ENCODE peak calls at places on chromosomes 13 and 19, in seven cellular contexts. O, Z, E, B, A, D and L are unnamed samples.

GRCh38 chr13:33249894-33250293 is 35.7 kb downstream of the STARD13 start:
- DNase-seq in E (no peak), A (no peak), D (no peak), B (no peak), O (no peak), Z (no peak), L (no peak)

GRCh38 chr13:54415753-54416366 is 1387.2 kb downstream of the OLFM4 start:
- DNase-seq in B (no peak), Z (no peak), A (no peak), D (no peak), O (no peak), E (no peak), L (no peak)

GRCh38 chr19:7534531-7534980 is 961 bp upstream of the PNPLA6 start:
- DNase-seq in E (peak; percentile 59), O (peak; percentile 69), A (peak; percentile 70), D (no peak), Z (no peak), B (peak; percentile 85), L (peak; percentile 78)

GRCh38 chr13:36447501-36447900 is 15.2 kb downstream of the CCNA1 start:
- DNase-seq in O (no peak), A (no peak), Z (no peak), D (no peak), E (no peak), B (no peak), L (no peak)

GRCh38 chr19:38496603-38497487 is 63.4 kb downstream of the RYR1 start:
- DNase-seq in A (no peak), D (no peak), E (no peak), Z (no peak), B (no peak), O (no peak), L (no peak)

GRCh38 chr13:29925457-29925856 is 75.0 kb upstream of the UBL3 start:
- DNase-seq in B (peak; percentile 90), E (peak; percentile 76), D (no peak), Z (peak; percentile 72), O (peak; percentile 87), A (peak; percentile 89), L (no peak)

GRCh38 chr19:13483215-13483614 is 23.1 kb downstream of the CACNA1A start:
- DNase-seq in B (no peak), Z (no peak), A (no peak), E (no peak), O (no peak), D (no peak), L (no peak)

GRCh38 chr13:19156013-19156825 is 25.4 kb downstream of the TUBA3C start:
- DNase-seq in A (no peak), Z (peak; percentile 36), B (no peak), O (no peak), D (no peak), E (no peak), L (no peak)

GRCh38 chr19:16262618-16263017 is 62.0 kb upstream of the KLF2 start:
- DNase-seq in E (peak; percentile 83), O (no peak), B (peak; percentile 85), D (no peak), A (peak; percentile 81), Z (no peak), L (no peak)

GRCh38 chr19:5314012-5314906 is 26.4 kb downstream of the PTPRS start:
- DNase-seq in Z (no peak), B (no peak), E (no peak), D (no peak), A (peak; percentile 70), O (no peak), L (no peak)

GRCh38 chr13:46076827-46077226 is 24.3 kb upstream of the ZC3H13 start:
- DNase-seq in D (no peak), B (no peak), A (no peak), E (no peak), O (no peak), Z (no peak), L (no peak)

GRCh38 chr13:98054301-98054700 is 88.6 kb upstream of the FARP1 start:
- DNase-seq in Z (no peak), D (no peak), O (no peak), A (no peak), B (no peak), E (no peak), L (no peak)

GRCh38 chr13:32035701-32036100 is 4.1 kb downstream of the FRY start:
- DNase-seq in E (no peak), A (no peak), O (no peak), D (no peak), Z (no peak), B (no peak), L (no peak)

GRCh38 chr19:45693168-45693788 is 812 bp downstream of the QPCTL start:
- DNase-seq in B (peak; percentile 89), O (peak; percentile 85), Z (peak; percentile 89), A (peak; percentile 64), E (peak; percentile 86), D (peak; percentile 92), L (peak; percentile 93)

GRCh38 chr19:21580101-21580500 is 74.7 kb downstream of the ZNF429 start:
- DNase-seq in E (no peak), O (no peak), A (no peak), D (no peak), B (no peak), Z (no peak), L (no peak)

DNA sequence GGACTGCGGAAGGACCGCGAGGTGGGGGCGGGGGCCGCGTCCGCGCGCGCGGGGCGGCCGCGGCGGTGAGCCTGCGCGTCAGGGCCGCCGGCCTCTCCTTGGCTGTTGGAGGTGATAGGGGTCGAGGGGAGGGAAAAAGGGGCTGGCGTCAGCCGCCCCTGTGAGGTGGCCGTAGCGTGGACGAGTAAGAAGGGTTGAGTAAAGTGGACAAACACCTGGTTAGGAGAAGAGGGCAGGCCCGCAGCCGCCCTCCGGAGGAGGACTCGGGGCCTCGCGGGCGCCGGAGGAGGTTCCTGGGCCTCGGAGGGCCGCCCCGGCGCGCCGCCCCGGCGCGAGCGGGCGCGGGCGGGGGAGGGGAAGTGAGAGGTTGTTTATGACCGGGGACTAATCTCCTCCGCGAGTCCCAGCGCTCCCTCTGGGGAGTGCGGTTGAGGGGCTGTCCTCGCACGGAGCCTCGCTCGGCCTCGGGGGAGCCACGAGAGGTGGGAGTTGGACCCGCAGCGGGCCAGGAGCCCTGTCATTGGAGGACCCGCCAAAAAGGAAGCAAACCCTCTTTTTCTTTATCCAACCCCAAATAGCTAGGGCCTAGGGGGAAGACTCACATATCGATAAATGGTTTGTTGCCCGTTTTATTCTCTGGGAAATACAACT is 597 bp upstream of the INTS6 start:
- DNase-seq in O (peak; percentile 71), A (peak; percentile 90), Z (peak; percentile 94), D (peak; percentile 97), B (peak; percentile 91), E (no peak), L (peak; percentile 80)
- H3K4me1 ChIP-seq in O (peaks cover 19% of the 10 kb centered on the region), A (peaks cover 41% of the 10 kb centered on the region), Z (peaks cover 21% of the 10 kb centered on the region), D (peaks cover 70% of the 10 kb centered on the region), B (peaks cover 22% of the 10 kb centered on the region), E (peaks cover 24% of the 10 kb centered on the region), L (peaks cover 21% of the 10 kb centered on the region)

GRCh38 chr13:99159331-99160061 is 41.2 kb upstream of the UBAC2 start:
- DNase-seq in D (no peak), A (no peak), O (no peak), E (no peak), B (no peak), Z (no peak), L (no peak)
- H3K27ac ChIP-seq in D (no peak overlapping the region), A (no peak overlapping the region), O (no peak overlapping the region), E (no peak overlapping the region), B (no peak overlapping the region), Z (no peak overlapping the region), L (no peak overlapping the region)

GRCh38 chr19:32309711-32310390 is 35.6 kb upstream of the ZNF507 start:
- DNase-seq in D (no peak), B (no peak), O (no peak), Z (no peak), E (no peak), A (no peak), L (no peak)
- TF ChIP-seq CTCF in D (no peak), B (no peak), O (no peak), Z (no peak), E (no peak), A (no peak), L (no peak)

GRCh38 chr19:10395436-10395835 is 7.9 kb downstream of the CDC37 start:
- DNase-seq in O (no peak), Z (no peak), A (no peak), D (no peak), E (no peak), B (no peak), L (no peak)
- H3K4me1 ChIP-seq in O (no peaks in the 10 kb centered on the region), Z (peaks cover 3% of the 10 kb centered on the region), A (no peaks in the 10 kb centered on the region), D (peaks cover 53% of the 10 kb centered on the region), E (no peaks in the 10 kb centered on the region), B (no peaks in the 10 kb centered on the region), L (no peaks in the 10 kb centered on the region)

GRCh38 chr13:72431981-72432617 is 295.3 kb downstream of the MZT1 start:
- DNase-seq in E (no peak), Z (no peak), D (no peak), A (no peak), O (no peak), B (no peak), L (no peak)

GRCh38 chr13:72435251-72435650 is 292.2 kb downstream of the MZT1 start:
- DNase-seq in B (no peak), Z (no peak), O (no peak), D (no peak), E (no peak), A (no peak), L (no peak)

GRCh38 chr13:72437458-72437857 is 290.0 kb downstream of the MZT1 start:
- DNase-seq in A (no peak), E (no peak), D (no peak), O (no peak), B (no peak), Z (no peak), L (no peak)
- H3K27ac ChIP-seq in A (no peak overlapping the region), E (no peak overlapping the region), D (no peak overlapping the region), O (no peak overlapping the region), B (no peak overlapping the region), Z (no peak overlapping the region), L (no peak overlapping the region)

DNA sequence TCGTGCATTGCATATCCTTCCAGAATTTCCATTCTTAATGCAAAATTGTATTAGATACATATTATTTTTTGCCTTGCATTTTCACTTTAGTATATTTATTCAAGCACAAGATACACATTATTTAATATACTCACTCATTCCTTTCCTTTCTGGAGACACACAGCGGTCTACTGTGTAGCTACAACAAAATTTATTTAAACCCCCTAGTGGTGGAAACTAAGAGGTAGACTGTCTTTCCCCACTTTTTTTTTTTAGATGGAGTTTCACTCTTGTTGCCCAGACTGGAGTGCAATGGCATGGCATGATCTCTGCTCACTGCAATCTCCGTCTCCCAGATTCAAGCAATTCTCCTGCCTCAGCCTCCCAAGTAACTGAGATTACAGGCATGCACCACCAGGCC is 2040.3 kb upstream of the PCDH20 start:
- DNase-seq in O (no peak), B (peak; percentile 9), A (no peak), D (no peak), E (no peak), Z (no peak), L (no peak)
- TF ChIP-seq CTCF in O (no peak), B (peak; percentile 16), A (no peak), D (no peak), E (peak; percentile 12), Z (no peak), L (no peak)

GRCh38 chr19:4089400-4089908 is 22.8 kb upstream of the ZBTB7A start:
- DNase-seq in D (peak; percentile 91), O (no peak), E (no peak), B (no peak), A (no peak), Z (peak; percentile 85), L (no peak)
- H3K4me1 ChIP-seq in D (peaks cover 60% of the 10 kb centered on the region), O (peaks cover 3% of the 10 kb centered on the region), E (no peaks in the 10 kb centered on the region), B (peaks cover under 1% of the 10 kb centered on the region), A (peaks cover 20% of the 10 kb centered on the region), Z (peaks cover 1% of the 10 kb centered on the region), L (peaks cover 5% of the 10 kb centered on the region)

GRCh38 chr19:18231775-18232174 is 5.5 kb upstream of the PDE4C start:
- DNase-seq in D (no peak), B (no peak), A (no peak), Z (no peak), E (no peak), O (no peak), L (no peak)
- H3K27ac ChIP-seq in D (no peak overlapping the region), B (no peak overlapping the region), A (no peak overlapping the region), Z (no peak overlapping the region), E (no peak overlapping the region), O (no peak overlapping the region), L (no peak overlapping the region)